ENCODE peak calls at places on chromosome 12, in nine cellular contexts. Z is heart right ventricle, V is left ventricle myocardium inferior, H is stomach, C is suprapubic skin, Y is uterus, F is endodermal cell, T is coronary artery, E is fibroblast of lung. Q is an unnamed sample.

GRCh38 chr12:4275869-4276253 is 2.3 kb downstream of the CCND2 start:
- DNase-seq in F (peak), V (no peak), T (no peak), Z (peak), C (no peak), E (no peak), H (no peak), Y (peak), Q (no peak)

GRCh38 chr12:125208942-125209341 is 143.7 kb downstream of the AACS start:
- DNase-seq in T (no peak), Z (no peak), V (no peak), F (peak), C (no peak), H (no peak), Y (no peak), E (no peak), Q (no peak)

GRCh38 chr12:58087428-58088117 is 146.2 kb downstream of the ATP23 start:
- DNase-seq in C (no peak), F (peak), Z (no peak), V (no peak), Y (no peak), H (no peak), E (no peak), T (no peak), Q (no peak)

GRCh38 chr12:68846811-68847210 is 38.8 kb downstream of the MDM2 start:
- DNase-seq in Y (no peak), F (no peak), E (no peak), Z (no peak), V (no peak), T (no peak), C (no peak), H (no peak), Q (no peak)

GRCh38 chr12:2562400-2562799 is 232.4 kb upstream of the FKBP4 start:
- DNase-seq in F (no peak), Z (no peak), E (no peak), T (no peak), C (no peak), V (no peak), Y (no peak), H (no peak), Q (no peak)

GRCh38 chr12:53485955-53486729 is 13.1 kb downstream of the MAP3K12 start:
- DNase-seq in E (no peak), F (peak), Y (peak), C (no peak), T (no peak), V (no peak), Z (no peak), H (no peak), Q (no peak)

GRCh38 chr12:43914923-43915468 is 79.1 kb downstream of the TMEM117 start:
- DNase-seq in F (peak), Z (no peak), H (no peak), V (no peak), T (no peak), Y (no peak), C (no peak), E (peak), Q (no peak)

GRCh38 chr12:5927732-5928516 is 17.1 kb downstream of the ANO2 start:
- DNase-seq in E (no peak), V (no peak), C (no peak), T (peak), Y (no peak), F (peak), H (no peak), Z (no peak), Q (no peak)

GRCh38 chr12:128844031-128844635 is 9.1 kb upstream of the GLT1D1 start:
- DNase-seq in Z (no peak), V (no peak), E (no peak), C (no peak), Y (no peak), T (no peak), F (peak), H (no peak), Q (no peak)

GRCh38 chr12:55966408-55967281 is at the start of gene CDK2:
- DNase-seq in C (peak), V (peak), F (peak), H (peak), Z (peak), Y (peak), E (peak), T (peak), Q (peak)

GRCh38 chr12:110590806-110591326 is 7.7 kb upstream of the PPTC7 start:
- DNase-seq in H (no peak), E (peak), F (peak), C (no peak), Z (no peak), T (no peak), Y (no peak), V (no peak), Q (no peak)

GRCh38 chr12:71947645-71948105 is 9.0 kb downstream of the TPH2 start:
- DNase-seq in E (peak), C (no peak), Y (no peak), F (peak), T (no peak), H (no peak), Z (no peak), V (no peak), Q (no peak)

GRCh38 chr12:124623344-124623885 is 56.0 kb upstream of the NCOR2 start:
- DNase-seq in H (no peak), Z (no peak), C (no peak), V (no peak), F (no peak), Y (no peak), T (no peak), E (no peak), Q (no peak)

GRCh38 chr12:69052613-69053408 is 119.8 kb upstream of the CPM start:
- DNase-seq in V (no peak), E (peak), Y (no peak), H (no peak), F (peak), C (no peak), Z (no peak), T (no peak), Q (no peak)

GRCh38 chr12:32083489-32083888 is 23.2 kb upstream of the BICD1 start:
- DNase-seq in Y (no peak), V (no peak), F (no peak), C (no peak), E (peak), H (no peak), T (no peak), Z (no peak), Q (no peak)

GRCh38 chr12:132804426-132804861 is 24.2 kb downstream of the GOLGA3 start:
- DNase-seq in V (no peak), Z (no peak), E (no peak), T (no peak), H (peak), C (no peak), F (peak), Y (no peak), Q (no peak)

GRCh38 chr12:79818856-79819255 is 116.0 kb downstream of the PPP1R12A start:
- DNase-seq in Y (no peak), Z (no peak), F (no peak), T (no peak), V (no peak), E (no peak), H (no peak), C (no peak), Q (no peak)

GRCh38 chr12:321606-322326 is 59.1 kb upstream of the SLC6A13 start:
- DNase-seq in V (no peak), H (no peak), F (no peak), Z (no peak), Y (no peak), C (no peak), E (peak), T (no peak), Q (no peak)

GRCh38 chr12:23361971-23362370 is 587.5 kb downstream of the SOX5 start:
- DNase-seq in Y (no peak), C (no peak), V (no peak), T (no peak), F (no peak), H (no peak), Z (no peak), E (no peak), Q (no peak)

GRCh38 chr12:119788783-119789182 is 88.3 kb downstream of the CIT start:
- DNase-seq in T (no peak), F (no peak), Z (no peak), V (no peak), H (no peak), C (no peak), E (peak), Y (no peak), Q (no peak)

GRCh38 chr12:113316155-113316554 is 18.8 kb downstream of the SLC8B1 start:
- DNase-seq in F (no peak), Z (no peak), T (no peak), Y (no peak), H (no peak), E (no peak), C (no peak), V (no peak), Q (no peak)
- TF ChIP-seq CTCF in F (peak), Z (no peak), T (no peak), Y (no peak), H (no peak), E (peak), C (no peak), V (no peak), Q (no peak)

DNA sequence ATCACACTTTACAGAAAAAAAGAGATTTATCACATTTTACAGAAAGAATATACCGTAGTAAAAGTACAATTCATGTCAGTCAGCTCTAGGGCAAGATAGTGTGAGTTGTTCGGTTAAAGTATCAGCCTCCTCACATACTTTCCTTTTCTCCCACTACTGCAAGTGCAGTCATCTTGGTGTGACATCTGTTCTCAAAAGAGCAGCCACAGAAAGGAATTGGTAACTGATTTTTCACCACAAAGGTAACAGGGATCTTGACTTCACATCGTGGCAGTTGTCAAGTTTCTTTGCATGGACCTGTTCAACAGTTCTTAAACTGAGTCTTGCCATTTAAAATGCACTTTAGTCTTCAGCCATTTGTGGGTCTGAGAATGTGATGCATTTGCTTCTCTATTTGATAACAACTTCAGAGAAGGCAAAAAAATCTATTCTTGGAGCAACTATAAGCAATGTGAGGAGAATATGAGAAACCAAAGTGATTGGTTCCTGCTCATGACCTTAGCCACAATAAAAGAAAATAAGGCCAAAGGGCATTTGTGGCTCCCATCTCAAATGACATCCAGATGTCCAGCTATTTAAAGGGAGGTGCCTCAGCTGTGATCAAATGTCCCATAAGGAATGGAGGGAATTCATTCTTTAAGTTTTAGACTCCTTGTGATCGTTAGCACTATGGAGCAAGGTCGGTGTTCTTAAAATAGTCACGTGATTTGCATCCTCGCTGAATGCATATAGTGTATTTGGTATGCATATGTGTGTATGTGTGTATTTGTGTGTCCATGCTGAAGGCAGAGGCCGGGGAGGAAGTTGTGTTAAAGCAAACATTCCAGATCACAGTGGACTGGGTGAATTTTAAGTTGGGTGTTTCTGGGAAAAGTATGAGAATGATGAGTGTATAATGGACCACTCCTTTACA is 5.3 kb upstream of the E2F7 start:
- DNase-seq in T (no peak), C (no peak), Z (no peak), Y (no peak), V (no peak), H (no peak), F (no peak), E (no peak), Q (no peak)
- H3K27ac ChIP-seq in T (no peak), C (no peak), Z (no peak), Y (no peak), V (no peak), H (no peak), F (no peak), E (no peak), Q (no peak)

GRCh38 chr12:113062502-113063395 is 6.2 kb downstream of the DTX1 start:
- DNase-seq in E (no peak), Z (no peak), C (no peak), Y (no peak), V (no peak), F (no peak), T (no peak), H (no peak), Q (no peak)
- H3K4me3 ChIP-seq in E (no peak), Z (no peak), C (no peak), Y (no peak), V (no peak), F (no peak), T (no peak), H (no peak), Q (no peak)

GRCh38 chr12:121443193-121443829 is 43.4 kb downstream of the RNF34 start:
- DNase-seq in H (peak), F (peak), V (peak), T (no peak), Z (peak), Y (peak), C (peak), E (peak), Q (peak)

GRCh38 chr12:121446760-121447159 is 46.8 kb downstream of the RNF34 start:
- DNase-seq in F (no peak), V (no peak), E (no peak), C (no peak), Y (no peak), Z (no peak), H (no peak), T (no peak), Q (no peak)

GRCh38 chr12:121443911-121444841 is 44.3 kb downstream of the RNF34 start:
- DNase-seq in V (no peak), E (no peak), F (no peak), Y (no peak), H (no peak), T (no peak), Z (no peak), C (no peak), Q (no peak)

GRCh38 chr12:121442028-121442948 is 42.4 kb downstream of the RNF34 start:
- DNase-seq in E (no peak), V (no peak), Y (no peak), F (no peak), Z (no peak), H (no peak), C (no peak), T (no peak), Q (no peak)

DNA sequence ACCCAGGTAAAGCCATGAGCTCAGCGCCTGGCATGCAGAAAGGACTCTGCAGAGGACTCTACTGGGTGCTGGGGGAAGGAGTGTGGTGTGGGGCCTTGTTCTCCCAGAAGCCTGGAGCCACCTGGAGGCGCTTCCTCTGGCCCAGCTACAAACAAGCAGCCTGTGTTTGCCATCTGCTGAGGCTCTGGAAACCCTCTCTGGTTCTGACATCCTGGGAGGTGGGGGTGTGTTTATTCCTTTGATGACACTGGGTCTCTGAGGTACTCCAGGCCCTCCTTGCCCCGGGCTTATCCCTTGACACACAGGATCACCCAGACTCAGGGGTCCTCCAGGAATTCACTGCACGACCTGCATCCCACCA is 44.9 kb downstream of the RNF34 start:
- DNase-seq in F (no peak), C (no peak), E (no peak), H (no peak), T (no peak), Z (no peak), V (no peak), Y (no peak), Q (no peak)
- TF ChIP-seq CTCF in F (no peak), C (no peak), E (no peak), H (no peak), T (no peak), Z (no peak), V (no peak), Y (no peak), Q (no peak)

GRCh38 chr12:103952497-103952896 is 13.2 kb upstream of the TDG start:
- DNase-seq in E (no peak), Z (no peak), C (no peak), T (no peak), F (no peak), V (no peak), H (no peak), Y (no peak), Q (no peak)

GRCh38 chr12:103957865-103958388 is 7.7 kb upstream of the TDG start:
- DNase-seq in Z (no peak), Y (no peak), V (no peak), E (no peak), F (no peak), H (no peak), T (no peak), C (no peak), Q (no peak)

GRCh38 chr12:103958621-103959020 is 7.1 kb upstream of the TDG start:
- DNase-seq in F (no peak), T (no peak), Y (no peak), V (no peak), Z (no peak), E (no peak), H (no peak), C (no peak), Q (no peak)

GRCh38 chr12:103956515-103957027 is 9.1 kb upstream of the TDG start:
- DNase-seq in V (no peak), H (no peak), E (no peak), F (no peak), C (no peak), Z (no peak), T (peak), Y (no peak), Q (no peak)

DNA sequence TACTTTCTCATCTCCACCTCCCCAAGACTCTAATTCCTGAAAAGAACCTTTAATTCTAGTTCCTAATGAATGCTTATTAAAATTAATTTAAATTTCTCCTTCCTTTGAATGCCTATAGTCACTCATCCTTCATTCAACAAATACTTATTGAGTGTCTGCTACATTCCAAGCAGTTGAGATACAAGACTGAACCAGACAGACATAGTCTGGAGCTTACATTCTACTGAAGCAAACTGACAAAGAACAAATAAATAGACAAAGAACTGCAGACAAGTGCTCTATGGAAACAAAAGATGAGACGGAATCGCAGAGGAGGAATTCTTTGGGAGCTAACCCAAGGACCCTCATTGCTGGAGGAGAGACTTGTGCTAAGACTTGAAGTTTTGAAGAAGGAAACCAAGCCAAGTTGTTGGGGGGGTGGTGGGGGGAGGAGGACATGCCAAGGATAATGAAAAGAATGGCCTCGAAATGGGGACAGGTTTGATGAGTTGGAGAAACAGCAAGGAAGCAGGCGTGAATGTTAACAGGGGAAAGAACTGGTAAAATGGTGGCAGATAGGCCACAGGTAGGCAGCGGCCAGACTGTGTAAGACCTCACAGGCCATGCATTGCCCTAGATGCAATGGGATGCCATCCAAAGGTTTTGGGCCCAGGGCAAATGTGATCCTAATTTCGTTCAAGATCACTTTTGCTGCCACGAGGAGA is 9.7 kb upstream of the TDG start:
- DNase-seq in H (no peak), Y (no peak), T (no peak), F (peak), V (no peak), C (no peak), Z (no peak), E (no peak), Q (no peak)
- H3K27ac ChIP-seq in H (peak), Y (peak), T (peak), F (peak), V (peak), C (peak), Z (peak), E (peak), Q (peak)

DNA sequence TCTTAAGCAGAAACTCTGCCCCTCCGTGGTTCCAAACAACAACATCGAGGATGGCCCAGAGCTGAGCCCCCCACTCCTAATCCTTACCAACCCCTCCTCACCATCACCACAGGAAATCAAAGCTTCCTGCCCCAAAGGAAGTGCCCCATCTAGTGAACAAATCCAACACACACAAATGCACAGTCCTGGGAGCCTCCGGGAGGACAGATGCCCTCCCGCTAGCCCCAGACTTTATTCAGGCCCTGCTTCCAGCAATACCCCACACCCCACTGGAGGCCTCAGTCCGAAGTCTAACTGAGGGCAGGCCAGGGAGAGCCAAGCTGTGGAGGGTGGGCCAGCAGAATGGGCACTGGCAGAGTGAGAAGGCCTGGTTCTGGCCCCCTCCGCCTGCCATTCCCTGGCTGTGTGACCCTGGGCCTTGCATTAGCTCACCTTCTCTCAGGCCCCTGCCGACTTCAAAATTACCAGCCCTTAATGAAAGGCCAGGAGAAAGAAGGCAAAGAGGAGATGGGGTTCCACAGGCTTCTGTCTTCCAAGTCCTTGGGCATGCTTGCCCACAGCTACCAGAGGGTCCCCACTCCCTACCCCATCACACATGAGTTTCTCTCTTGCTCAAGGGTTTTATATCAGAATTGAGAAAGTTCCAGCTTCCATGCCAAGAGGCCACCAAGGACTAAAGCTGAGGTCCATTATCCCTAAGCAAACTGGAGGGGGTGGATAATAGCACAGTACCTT is 2.3 kb downstream of the HDAC7 start:
- DNase-seq in H (no peak), T (no peak), E (no peak), Y (no peak), F (peak), V (no peak), Z (no peak), C (no peak), Q (no peak)
- H3K4me3 ChIP-seq in H (peak), T (peak), E (peak), Y (peak), F (peak), V (peak), Z (peak), C (peak), Q (peak)

GRCh38 chr12:26298785-26299621 is 103.6 kb downstream of the SSPN start:
- DNase-seq in F (no peak), H (no peak), V (no peak), Y (peak), Z (no peak), C (no peak), E (peak), T (no peak), Q (no peak)
- TF ChIP-seq CTCF in F (peak), H (no peak), V (peak), Y (no peak), Z (peak), C (peak), E (peak), T (no peak), Q (no peak)

DNA sequence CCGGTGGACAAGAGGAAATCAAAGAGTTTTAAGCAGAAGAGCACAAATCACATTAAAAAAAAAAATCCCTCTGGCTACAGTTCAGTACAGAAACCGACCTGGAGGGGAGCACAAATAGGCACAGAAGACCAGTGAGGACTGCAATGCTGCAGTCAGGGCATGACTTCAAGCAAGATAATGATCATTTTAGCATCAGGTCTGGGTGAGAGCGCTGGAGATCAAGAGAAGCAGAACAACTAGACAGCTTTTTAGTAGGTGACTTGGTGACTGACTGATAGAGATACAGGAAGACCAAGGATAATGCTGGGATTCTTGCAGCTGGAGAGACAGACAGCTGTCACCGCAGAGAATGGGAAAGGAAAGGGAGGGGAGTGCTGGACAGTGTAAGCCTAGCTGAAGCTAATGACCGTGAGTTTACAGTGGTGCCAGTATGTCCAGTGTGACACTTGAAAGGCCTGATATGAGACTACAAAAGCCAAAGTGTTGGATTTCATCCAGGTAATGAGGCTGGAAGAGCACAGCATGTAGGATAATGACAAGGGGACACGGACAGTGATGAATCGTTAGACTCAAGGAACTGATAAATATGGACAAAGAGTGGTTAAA is 5.6 kb downstream of the NFYB start:
- DNase-seq in C (no peak), V (no peak), Y (no peak), H (no peak), Z (no peak), F (no peak), T (no peak), E (no peak), Q (no peak)
- H3K27ac ChIP-seq in C (no peak), V (peak), Y (no peak), H (no peak), Z (peak), F (no peak), T (no peak), E (no peak), Q (no peak)